ENCODE peak calls at places on chromosomes 13 and 19, in six cellular contexts. G is H9, R is mesendoderm, B is IMR-90, F is neuronal stem cell, L is H1. I is an unnamed sample.

GRCh38 chr13:40503966-40504591 is 162.4 kb downstream of the FOXO1 start:
- DNase-seq in G (no peak), R (peak), B (peak), F (no peak), L (no peak), I (peak)

GRCh38 chr13:45120967-45121366 is 657 bp downstream of the GTF2F2 start:
- DNase-seq in G (no peak), R (no peak), B (no peak), F (no peak), L (no peak), I (no peak)

GRCh38 chr19:14320253-14320652 is 61.0 kb upstream of the ADGRE5 start:
- DNase-seq in G (no peak), R (no peak), B (no peak), F (no peak), L (no peak), I (no peak)

GRCh38 chr13:101489635-101490034 is 37.2 kb downstream of the ITGBL1 start:
- DNase-seq in G (no peak), R (no peak), B (peak), F (no peak), L (no peak), I (peak)

GRCh38 chr19:15538774-15539173 is 30.4 kb downstream of the CYP4F22 start:
- DNase-seq in G (no peak), R (no peak), B (peak), F (no peak), L (no peak), I (no peak)

GRCh38 chr19:8308891-8309291 is 733 bp upstream of the CD320 start:
- DNase-seq in G (no peak), R (no peak), B (no peak), F (no peak), L (no peak), I (no peak)

GRCh38 chr13:66563076-66563475 is 667.1 kb downstream of the PCDH9 start:
- DNase-seq in G (no peak), R (peak), B (peak), F (no peak), L (no peak), I (no peak)

GRCh38 chr19:47494729-47495128 is 10.7 kb upstream of the KPTN start:
- DNase-seq in G (no peak), R (no peak), B (no peak), F (no peak), L (no peak), I (no peak)

GRCh38 chr19:35318679-35319448 is 10.1 kb upstream of the CD22 start:
- DNase-seq in G (peak), R (no peak), B (peak), F (no peak), L (no peak), I (peak)

GRCh38 chr13:27980280-27980998 is 8.1 kb downstream of the URAD start:
- DNase-seq in G (no peak), R (no peak), B (no peak), F (no peak), L (no peak), I (no peak)

GRCh38 chr13:43861863-43862262 is 17.7 kb downstream of the CCDC122 start:
- DNase-seq in G (no peak), R (no peak), B (no peak), F (no peak), L (no peak), I (no peak)

GRCh38 chr13:108155185-108156106 is 59.9 kb downstream of the LIG4 start:
- DNase-seq in G (peak), R (peak), B (peak), F (peak), L (peak), I (peak)

GRCh38 chr19:8206147-8207087 is 2.8 kb upstream of the CERS4 start:
- DNase-seq in G (peak), R (peak), B (no peak), F (no peak), L (no peak), I (no peak)

GRCh38 chr19:46616631-46617322 is 8.1 kb downstream of the PTGIR start:
- DNase-seq in G (peak), R (peak), B (peak), F (no peak), L (no peak), I (peak)

GRCh38 chr13:53045110-53045509 is 16.5 kb downstream of the OLFM4 start:
- DNase-seq in G (no peak), R (no peak), B (no peak), F (no peak), L (no peak), I (no peak)

GRCh38 chr13:74246398-74246975 is 112.3 kb upstream of the KLF12 start:
- DNase-seq in G (no peak), R (no peak), B (peak), F (no peak), L (no peak), I (no peak)

GRCh38 chr19:15304140-15304705 is 28.1 kb downstream of the BRD4 start:
- DNase-seq in G (no peak), R (no peak), B (no peak), F (no peak), L (no peak), I (peak)

GRCh38 chr19:351976-352625 is 7.5 kb upstream of the MIER2 start:
- DNase-seq in G (no peak), R (no peak), B (no peak), F (no peak), L (no peak), I (no peak)

GRCh38 chr13:32032780-32033179 is 1.2 kb downstream of the FRY start:
- DNase-seq in G (no peak), R (no peak), B (no peak), F (no peak), L (no peak), I (no peak)

GRCh38 chr19:6821639-6822310 is 49.3 kb downstream of the VAV1 start:
- DNase-seq in G (no peak), R (no peak), B (no peak), F (no peak), L (no peak), I (no peak)

GRCh38 chr13:97205971-97206370 is 16.2 kb upstream of the MBNL2 start:
- DNase-seq in G (no peak), R (no peak), B (peak), F (no peak), L (no peak), I (peak)

GRCh38 chr13:110228936-110229904 is 77.7 kb downstream of the COL4A1 start:
- DNase-seq in G (no peak), R (no peak), B (no peak), F (no peak), L (no peak), I (peak)

GRCh38 chr13:39498471-39499114 is 104.4 kb downstream of the LHFPL6 start:
- DNase-seq in G (peak), R (no peak), B (no peak), F (peak), L (no peak), I (no peak)

GRCh38 chr13:112065867-112066623 is 904 bp upstream of the SOX1 start:
- DNase-seq in G (peak), R (no peak), B (no peak), F (no peak), L (no peak), I (no peak)

DNA sequence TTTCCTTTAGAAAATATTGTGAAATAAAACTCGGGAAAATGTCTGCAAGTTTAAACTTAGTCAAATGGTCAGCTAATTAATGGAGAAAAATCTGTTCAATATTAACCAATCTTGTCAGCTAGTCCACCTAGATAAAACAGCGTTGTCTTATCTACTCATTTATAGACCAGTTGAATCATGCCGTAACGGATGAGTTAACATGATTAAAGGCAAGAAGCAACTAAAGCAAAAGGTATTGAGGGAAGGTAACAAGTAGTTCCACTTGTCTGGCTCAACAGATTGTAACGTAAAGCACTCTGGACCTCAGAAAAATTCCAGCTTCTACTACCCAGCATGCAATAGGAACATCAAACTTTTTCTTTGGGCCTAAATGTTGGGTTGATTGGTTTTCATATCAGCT is 958.2 kb downstream of the DIAPH3 start:
- DNase-seq in G (no peak), R (no peak), B (no peak), F (no peak), L (no peak), I (no peak)
- H2BK15ac ChIP-seq in G (no peak), R (no peak), B (no peak), F (no peak), L (no peak), I (no peak)

GRCh38 chr13:80577951-80578670 is 237.2 kb upstream of the SPRY2 start:
- DNase-seq in G (no peak), R (peak), B (no peak), F (no peak), L (no peak), I (no peak)
- H2BK15ac ChIP-seq in G (no peak), R (no peak), B (no peak), F (no peak), L (no peak), I (no peak)

DNA sequence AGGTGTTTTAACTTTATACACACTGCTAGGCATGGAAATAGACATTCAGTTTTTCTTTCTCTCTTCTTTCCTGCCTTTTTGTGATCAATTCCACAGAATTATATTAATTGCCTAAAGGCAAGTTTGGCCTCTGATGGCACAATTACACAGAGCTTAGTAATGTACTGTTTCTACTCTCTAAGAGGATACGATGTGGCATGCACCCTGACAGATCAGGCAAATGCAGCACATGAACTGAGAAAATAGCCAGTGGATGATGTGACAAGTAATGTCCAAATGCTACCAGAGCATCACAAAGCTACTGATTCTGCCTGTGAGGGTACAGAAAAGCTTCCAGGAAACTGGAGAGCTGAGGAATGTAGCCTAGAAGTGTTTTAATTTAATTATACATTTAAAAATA is 233.8 kb upstream of the PRR20A start:
- DNase-seq in G (no peak), R (no peak), B (no peak), F (no peak), L (no peak), I (no peak)
- H2BK15ac ChIP-seq in G (no peak), R (no peak), B (no peak), F (no peak), L (no peak), I (no peak)

GRCh38 chr13:93690139-93690538 is 463.5 kb downstream of the GPC6 start:
- DNase-seq in G (no peak), R (peak), B (peak), F (peak), L (no peak), I (peak)
- H2BK15ac ChIP-seq in G (no peak), R (no peak), B (no peak), F (no peak), L (no peak), I (no peak)

DNA sequence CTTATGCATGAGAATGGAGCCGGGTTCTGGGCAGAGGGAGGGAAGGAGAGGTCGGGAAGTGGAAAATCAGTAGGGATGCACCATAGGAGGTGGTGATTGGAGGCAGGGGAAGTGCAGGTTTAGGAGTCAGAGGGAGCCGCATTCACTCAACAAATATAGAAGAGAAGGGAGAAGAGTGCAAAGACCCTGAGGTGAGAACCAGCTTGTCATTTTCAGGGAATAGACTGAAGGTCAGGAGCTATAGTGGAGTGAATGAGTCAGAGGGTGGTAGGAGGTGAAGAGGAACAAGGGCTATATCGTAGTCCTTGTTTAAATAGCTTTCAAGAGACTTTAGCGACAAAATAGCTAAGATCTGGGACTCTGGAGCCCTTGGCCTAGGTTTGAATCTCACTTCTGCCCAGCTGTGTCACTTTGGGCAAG is 828 bp downstream of the RAB4B start:
- DNase-seq in G (no peak), R (no peak), B (peak), F (no peak), L (no peak), I (no peak)
- H2BK15ac ChIP-seq in G (no peak), R (no peak), B (no peak), F (no peak), L (no peak), I (peak)

DNA sequence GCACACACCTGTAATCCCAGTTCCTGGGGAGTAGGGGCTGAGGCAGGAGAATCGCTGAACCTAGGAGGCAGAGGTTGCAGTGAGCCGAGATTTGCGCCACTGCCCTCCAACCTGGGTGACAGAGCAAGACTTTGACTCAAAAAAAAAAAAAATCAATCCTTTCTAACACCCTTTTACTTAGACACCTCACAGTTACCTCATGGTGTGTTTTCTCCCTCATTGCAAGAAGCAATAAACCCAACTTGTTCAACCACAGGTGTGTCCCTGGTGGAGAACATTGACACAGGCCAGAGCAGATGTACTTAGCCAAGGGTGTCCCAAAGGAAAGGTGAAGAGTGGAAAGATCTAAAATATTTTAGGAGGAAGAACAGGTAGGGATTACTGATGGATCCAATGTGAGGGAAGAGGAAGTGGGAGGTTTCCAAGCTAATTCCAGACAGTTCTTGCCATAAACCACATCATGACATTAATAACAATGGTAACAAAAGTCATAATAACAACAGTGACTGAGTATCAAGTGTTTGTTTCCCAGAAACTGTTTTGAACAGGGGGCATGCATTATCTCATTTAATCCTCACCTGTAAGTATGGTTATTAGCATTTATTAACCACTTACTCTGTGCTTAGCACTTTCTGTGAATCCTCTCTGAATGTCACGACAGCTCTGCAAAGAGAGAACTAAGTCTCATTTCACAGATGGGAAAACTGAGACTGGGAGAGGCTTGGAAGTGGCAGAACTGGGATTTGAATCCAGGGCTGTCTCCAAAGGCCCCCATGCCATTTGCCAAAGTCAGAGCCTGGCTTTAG is 3.1 kb upstream of the LYPD3 start:
- DNase-seq in G (no peak), R (no peak), B (no peak), F (no peak), L (no peak), I (no peak)
- H2BK15ac ChIP-seq in G (no peak), R (no peak), B (peak), F (no peak), L (no peak), I (no peak)

GRCh38 chr13:105948143-105948542 is 587.3 kb downstream of the EFNB2 start:
- DNase-seq in G (peak), R (peak), B (no peak), F (no peak), L (no peak), I (no peak)
- H2BK15ac ChIP-seq in G (no peak), R (no peak), B (no peak), F (no peak), L (no peak), I (no peak)

GRCh38 chr13:98994080-98994479 is 16.2 kb upstream of the DOCK9 start:
- DNase-seq in G (no peak), R (peak), B (no peak), F (no peak), L (no peak), I (no peak)
- H2BK15ac ChIP-seq in G (no peak), R (no peak), B (no peak), F (no peak), L (no peak), I (no peak)

DNA sequence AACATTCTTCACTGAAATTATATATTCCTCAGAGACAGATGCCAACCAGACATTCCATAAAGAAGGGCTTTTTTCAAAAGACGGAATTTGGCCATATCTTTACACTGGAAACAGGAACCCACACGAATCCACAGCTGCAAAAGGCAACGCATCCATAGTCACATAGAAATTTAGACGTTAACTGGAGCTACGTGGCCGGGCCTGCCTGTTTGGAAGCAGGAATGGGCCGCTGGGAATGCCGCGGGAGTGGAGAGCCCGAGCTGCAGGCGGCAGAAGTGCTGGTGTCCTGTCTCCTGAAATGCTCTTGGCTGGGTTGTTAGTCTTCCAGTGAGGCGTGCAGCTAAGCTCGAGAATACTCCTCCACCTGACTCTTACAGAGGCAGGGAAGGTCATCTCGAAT is 122.2 kb downstream of the KL start:
- DNase-seq in G (no peak), R (no peak), B (no peak), F (no peak), L (no peak), I (no peak)
- H2BK15ac ChIP-seq in G (no peak), R (no peak), B (no peak), F (no peak), L (no peak), I (no peak)

I was measured in mesenchymal stem cell.